ENCODE peak calls at places on chromosome 3, in nine cellular contexts. V is GM12865; O is stimulated activated CD4-positive, alpha-beta T cell treated with anti-CD3 and anti-CD28 coated beads, Interleukin-4, amount 100 ng/mL, for 1 hour; W is NCI-H226; R is stimulated activated naive B cell treated with anti-CD40 and anti-IgM and Interleukin-4, amounts not matched to agents 10 μg/mL and 1 μg/mL and 100 μg/mL, for 72 hours; T is mucosa of gallbladder; B is OCI-M1; E is anterior cingulate cortex; S is NCI-H1105. M is an unnamed sample.

GRCh38 chr3:18424213-18424861 is 802 bp downstream of the SATB1 start:
- DNase-seq in V (peak; percentile 2), O (peak; percentile 11), W (no peak), R (no peak), T (no peak), B (no peak), E (no peak), S (no peak), M (no peak)

GRCh38 chr3:171646357-171647133 is 163.7 kb downstream of the PLD1 start:
- DNase-seq in V (peak; percentile 65), O (no peak), W (peak; percentile 12), R (no peak), T (no peak), B (peak; percentile 72), E (no peak), S (peak; percentile 49), M (no peak)

GRCh38 chr3:173584834-173585831 is 187.6 kb downstream of the NLGN1 start:
- DNase-seq in V (no peak), O (no peak), W (no peak), R (no peak), T (peak; percentile 49), B (no peak), E (peak; percentile 16), S (peak; percentile 56), M (no peak)

GRCh38 chr3:45480218-45480617 is 91.8 kb downstream of the LARS2 start:
- DNase-seq in V (no peak), O (no peak), W (peak; percentile 59), R (no peak), T (no peak), B (no peak), E (no peak), S (no peak), M (no peak)

GRCh38 chr3:4809970-4810369 is 169.3 kb upstream of the BHLHE40 start:
- DNase-seq in V (no peak), O (no peak), W (no peak), R (no peak), T (no peak), B (no peak), E (no peak), S (no peak), M (no peak)

GRCh38 chr3:168889666-168890065 is 773.8 kb downstream of the MECOM start:
- DNase-seq in V (no peak), O (no peak), W (no peak), R (no peak), T (no peak), B (no peak), E (no peak), S (no peak), M (no peak)

GRCh38 chr3:32216172-32216783 is 22.2 kb upstream of the CMTM8 start:
- DNase-seq in V (no peak), O (no peak), W (no peak), R (no peak), T (peak; percentile 43), B (no peak), E (no peak), S (no peak), M (no peak)

GRCh38 chr3:146498002-146498736 is 28.8 kb upstream of the PLSCR2 start:
- DNase-seq in V (no peak), O (peak; percentile 4), W (no peak), R (no peak), T (no peak), B (no peak), E (no peak), S (no peak), M (no peak)